ENCODE peak calls at places on chromosome 17, in seven cellular contexts. I is fibroblast of the aortic adventitia; V is GM20000; K is ascending aorta; G is BJ; F is NB4; N is CD4-positive, alpha-beta T cell. A is an unnamed sample.

GRCh38 chr17:40058151-40058784 is 4.1 kb upstream of the MED24 start:
- DNase-seq in G (no peak), I (peak), N (no peak), K (no peak), F (no peak), V (no peak), A (no peak)

GRCh38 chr17:63165420-63165819 is 199.4 kb downstream of the TANC2 start:
- DNase-seq in G (no peak), K (no peak), V (no peak), N (no peak), I (no peak), F (no peak), A (no peak)

GRCh38 chr17:12928736-12929135 is 89.1 kb downstream of the ELAC2 start:
- DNase-seq in I (peak), F (peak), V (no peak), G (no peak), N (no peak), K (no peak), A (no peak)

GRCh38 chr17:50462446-50462845 is 6.2 kb downstream of the CHAD start:
- DNase-seq in I (no peak), V (no peak), G (no peak), K (no peak), F (no peak), N (no peak), A (no peak)

GRCh38 chr17:64682261-64683181 is 20.4 kb upstream of the SMURF2 start:
- DNase-seq in I (peak), F (no peak), K (no peak), V (no peak), G (no peak), N (no peak), A (no peak)

GRCh38 chr17:9666461-9667050 is 21.2 kb downstream of the USP43 start:
- DNase-seq in I (no peak), N (no peak), G (no peak), K (no peak), V (no peak), F (no peak), A (no peak)

GRCh38 chr17:49240619-49241018 is 10.0 kb upstream of the PHOSPHO1 start:
- DNase-seq in K (no peak), F (no peak), N (no peak), V (no peak), G (no peak), I (no peak), A (no peak)

GRCh38 chr17:17001874-17002520 is 30.1 kb upstream of the TNFRSF13B start:
- DNase-seq in G (no peak), N (peak), K (peak), F (peak), I (peak), V (peak), A (peak)

GRCh38 chr17:50955667-50956120 is 89.5 kb upstream of the TOB1 start:
- DNase-seq in K (peak), F (no peak), V (no peak), I (no peak), N (no peak), G (no peak), A (no peak)

GRCh38 chr17:30821751-30822723 is 2.5 kb downstream of the CRLF3 start:
- DNase-seq in F (peak), N (no peak), V (no peak), G (no peak), I (no peak), K (no peak), A (no peak)

GRCh38 chr17:45914036-45914717 is 19.8 kb downstream of the MAPT start:
- DNase-seq in N (no peak), G (no peak), F (no peak), V (no peak), K (no peak), I (no peak), A (no peak)

GRCh38 chr17:61875285-61875684 is 12.0 kb upstream of the BRIP1 start:
- DNase-seq in V (no peak), G (no peak), K (no peak), F (no peak), I (no peak), N (no peak), A (no peak)

GRCh38 chr17:69326302-69327059 is 452 bp downstream of the ABCA5 start:
- DNase-seq in F (peak), K (no peak), G (peak), N (no peak), I (peak), V (peak), A (no peak)

GRCh38 chr17:13601776-13602551 is at the start of gene HS3ST3A1:
- DNase-seq in N (no peak), F (peak), V (no peak), I (peak), K (no peak), G (no peak), A (peak)

GRCh38 chr17:66227212-66228045 is 1.8 kb downstream of the APOH start:
- DNase-seq in K (no peak), I (no peak), G (no peak), V (no peak), F (no peak), N (no peak), A (no peak)

GRCh38 chr17:67374329-67375053 is 2.6 kb upstream of the PITPNC1 start:
- DNase-seq in N (peak), I (peak), G (no peak), V (peak), F (peak), K (peak), A (peak)

GRCh38 chr17:78780335-78780734 is 1.7 kb downstream of the CYTH1 start:
- DNase-seq in I (no peak), G (no peak), F (no peak), V (no peak), K (no peak), N (no peak), A (no peak)

GRCh38 chr17:39400547-39401411 is 647 bp downstream of the FBXL20 start:
- DNase-seq in I (peak), V (no peak), F (peak), K (no peak), N (no peak), G (no peak), A (no peak)

GRCh38 chr17:50035930-50036329 is 20.0 kb upstream of the ITGA3 start:
- DNase-seq in K (peak), V (no peak), I (no peak), G (no peak), N (no peak), F (no peak), A (no peak)

GRCh38 chr17:4301066-4301465 is 37.3 kb upstream of the ANKFY1 start:
- DNase-seq in I (no peak), F (no peak), V (no peak), G (no peak), K (no peak), N (no peak), A (peak)

GRCh38 chr17:14525551-14526455 is 224.9 kb downstream of the HS3ST3B1 start:
- DNase-seq in I (no peak), G (no peak), F (no peak), V (no peak), N (no peak), K (no peak), A (no peak)

DNA sequence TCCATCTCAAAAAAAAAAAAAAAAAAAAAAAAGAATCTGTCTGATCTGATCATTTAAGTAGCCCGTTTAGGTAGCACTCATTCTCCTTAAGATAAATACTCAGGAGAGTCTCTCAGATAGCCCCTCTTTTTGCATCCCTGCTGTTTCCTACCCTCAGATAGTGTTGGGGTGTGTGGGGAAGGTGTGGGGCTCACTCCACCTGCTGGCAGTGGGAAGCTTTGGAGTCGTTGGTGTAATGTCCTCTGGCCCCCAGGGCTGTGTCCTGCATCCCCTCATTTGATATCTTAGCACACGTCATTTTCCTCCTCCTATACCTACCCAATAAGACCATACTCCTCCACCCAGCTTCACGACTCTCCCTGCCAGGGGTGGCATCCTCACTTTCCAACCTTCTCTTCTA is 20.5 kb upstream of the MYH10 start:
- DNase-seq in N (no peak), G (no peak), V (no peak), F (no peak), K (no peak), I (no peak), A (no peak)
- TF ChIP-seq CTCF in N (no peak), G (peak), V (peak), F (no peak), K (no peak), I (no peak), A (no peak)

DNA sequence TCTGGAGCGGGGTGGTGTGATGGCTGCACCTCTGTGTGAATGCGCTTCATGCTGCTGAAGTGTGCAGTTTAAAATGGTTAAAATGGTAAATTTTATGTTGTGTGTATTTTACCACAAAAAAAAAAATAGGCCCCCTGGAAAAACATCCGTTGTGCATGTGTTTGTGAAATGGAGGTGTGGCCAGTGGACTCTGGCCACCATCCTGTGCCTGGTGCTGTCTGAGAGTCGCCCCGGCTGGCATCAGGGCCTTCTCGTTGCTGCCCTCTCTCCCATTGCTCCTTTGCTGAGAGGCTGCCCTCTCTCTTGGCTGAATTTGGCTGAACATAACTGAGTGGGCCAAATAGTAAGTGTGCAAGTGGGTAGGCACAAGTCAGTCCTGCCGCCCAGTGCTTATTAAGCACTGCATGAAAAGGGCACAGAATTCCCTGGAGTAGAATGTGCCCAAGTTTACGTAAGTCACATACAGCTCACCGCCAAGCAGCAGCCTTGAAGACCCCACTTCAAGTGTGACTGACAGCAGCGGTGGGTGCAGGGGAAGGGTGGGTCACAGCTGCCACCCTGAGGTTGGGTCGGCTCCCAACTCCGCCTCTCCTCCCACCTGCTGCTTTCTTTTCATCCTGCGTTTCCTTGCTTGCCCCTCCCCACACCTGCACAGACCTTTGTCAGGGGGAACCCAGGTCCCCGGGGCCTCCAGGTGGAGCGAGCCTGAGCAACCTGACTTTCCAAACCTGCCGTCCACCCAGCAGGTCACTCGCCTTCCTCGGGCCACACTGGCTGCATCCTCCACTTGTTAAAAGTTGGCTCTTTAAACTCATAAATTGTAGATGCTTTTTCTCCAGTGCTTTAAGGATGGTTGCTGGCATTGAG is 46.8 kb downstream of the FOXK2 start:
- DNase-seq in F (no peak), G (no peak), K (no peak), I (no peak), V (no peak), N (no peak), A (no peak)
- TF ChIP-seq CTCF in F (no peak), G (no peak), K (no peak), I (no peak), V (no peak), N (no peak), A (no peak)

GRCh38 chr17:76704799-76705198 is 6.0 kb downstream of the MXRA7 start:
- DNase-seq in I (no peak), F (no peak), G (no peak), V (no peak), N (no peak), K (no peak), A (no peak)
- TF ChIP-seq CTCF in I (no peak), F (no peak), G (no peak), V (no peak), N (no peak), K (no peak), A (no peak)

GRCh38 chr17:58969612-58970011 is 137.1 kb downstream of the TRIM37 start:
- DNase-seq in I (no peak), N (no peak), V (no peak), F (no peak), K (no peak), G (no peak), A (no peak)
- TF ChIP-seq CTCF in I (no peak), N (no peak), V (no peak), F (no peak), K (no peak), G (no peak), A (no peak)

GRCh38 chr17:20086416-20087074 is 77.4 kb downstream of the SPECC1 start:
- DNase-seq in N (no peak), V (no peak), K (no peak), F (peak), G (no peak), I (no peak), A (no peak)
- TF ChIP-seq CTCF in N (no peak), V (no peak), K (peak), F (no peak), G (no peak), I (no peak), A (no peak)

GRCh38 chr17:28405632-28406477 is at the start of gene SLC46A1:
- DNase-seq in N (peak), F (no peak), K (peak), G (no peak), V (peak), I (peak), A (peak)

GRCh38 chr17:28404812-28405570 is 1.0 kb downstream of the SLC46A1 start:
- DNase-seq in F (no peak), V (no peak), I (no peak), N (no peak), K (peak), G (no peak), A (no peak)

GRCh38 chr17:28407974-28408306 is 1.9 kb upstream of the SLC46A1 start:
- DNase-seq in I (no peak), N (no peak), V (no peak), K (no peak), F (no peak), G (no peak), A (no peak)

GRCh38 chr17:28406478-28406824 is 439 bp upstream of the SLC46A1 start:
- DNase-seq in G (no peak), F (no peak), V (no peak), I (no peak), K (no peak), N (no peak), A (no peak)

GRCh38 chr17:28407130-28407973 is 1.3 kb upstream of the SLC46A1 start:
- DNase-seq in V (no peak), G (no peak), K (no peak), I (no peak), N (no peak), F (no peak), A (no peak)
- TF ChIP-seq CTCF in V (no peak), G (no peak), K (no peak), I (no peak), N (no peak), F (no peak), A (no peak)

A was measured in psoas muscle.